ENCODE peak calls at places on chromosomes 12 and 14, in four cellular contexts. V, C, Z and X are unnamed samples.
A peak's percentile ranks its signal among the peaks of the same experiment; 100 is the strongest.

GRCh38 chr14:37320106-37320505 is 122.4 kb downstream of the MIPOL1 start:
- DNase-seq in V (no peak), C (no peak), Z (no peak), X (no peak)

GRCh38 chr12:19946549-19946948 is 421.8 kb upstream of the PDE3A start:
- DNase-seq in V (peak; percentile 99), C (no peak), Z (no peak), X (peak; percentile 56)

GRCh38 chr14:20412876-20413784 is at the start of gene TEP1:
- DNase-seq in V (peak; percentile 83), C (peak; percentile 96), Z (peak; percentile 84), X (peak; percentile 83)

GRCh38 chr14:24353551-24354529 is 14.0 kb upstream of the RIPK3 start:
- DNase-seq in V (peak; percentile 34), C (no peak), Z (no peak), X (no peak)

GRCh38 chr12:4144676-4145075 is 128.9 kb upstream of the CCND2 start:
- DNase-seq in V (no peak), C (no peak), Z (no peak), X (no peak)

GRCh38 chr12:132429932-132430643 is 59.9 kb upstream of the FBRSL1 start:
- DNase-seq in V (no peak), C (no peak), Z (peak; percentile 91), X (peak; percentile 68)

GRCh38 chr12:2641761-2642160 is 153.0 kb upstream of the FKBP4 start:
- DNase-seq in V (no peak), C (peak; percentile 36), Z (no peak), X (no peak)

GRCh38 chr14:99261916-99262787 is 9.8 kb downstream of the BCL11B start:
- DNase-seq in V (no peak), C (no peak), Z (no peak), X (no peak)

GRCh38 chr14:103514596-103515421 is 7.8 kb downstream of the CKB start:
- DNase-seq in V (no peak), C (peak; percentile 65), Z (no peak), X (no peak)

DNA sequence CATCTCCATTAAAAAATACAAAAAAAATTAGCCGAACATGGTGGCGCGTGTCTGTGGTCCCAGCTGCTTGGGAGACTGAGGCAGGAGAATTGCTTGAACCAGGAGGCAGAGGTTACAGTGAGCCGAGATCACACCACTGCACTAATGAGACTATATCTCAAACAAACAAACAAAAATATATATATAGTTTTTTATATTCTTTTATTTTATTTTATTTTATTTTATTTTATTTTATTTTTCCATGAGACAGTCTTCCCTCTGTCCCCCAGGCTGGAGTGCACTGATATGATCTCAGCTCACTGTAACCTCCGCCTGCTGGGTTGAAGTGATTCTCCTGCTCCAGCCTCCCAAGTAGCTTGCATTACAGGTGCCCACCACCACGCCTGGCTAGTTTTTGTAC is 79.5 kb downstream of the IRF2BPL start:
- DNase-seq in V (no peak), C (no peak), Z (no peak), X (no peak)
- H3K4me1 ChIP-seq in V (peaks cover 23% of the 10 kb centered on the region), C (no peaks in the 10 kb centered on the region), Z (peaks cover 34% of the 10 kb centered on the region), X (peaks cover 44% of the 10 kb centered on the region)

DNA sequence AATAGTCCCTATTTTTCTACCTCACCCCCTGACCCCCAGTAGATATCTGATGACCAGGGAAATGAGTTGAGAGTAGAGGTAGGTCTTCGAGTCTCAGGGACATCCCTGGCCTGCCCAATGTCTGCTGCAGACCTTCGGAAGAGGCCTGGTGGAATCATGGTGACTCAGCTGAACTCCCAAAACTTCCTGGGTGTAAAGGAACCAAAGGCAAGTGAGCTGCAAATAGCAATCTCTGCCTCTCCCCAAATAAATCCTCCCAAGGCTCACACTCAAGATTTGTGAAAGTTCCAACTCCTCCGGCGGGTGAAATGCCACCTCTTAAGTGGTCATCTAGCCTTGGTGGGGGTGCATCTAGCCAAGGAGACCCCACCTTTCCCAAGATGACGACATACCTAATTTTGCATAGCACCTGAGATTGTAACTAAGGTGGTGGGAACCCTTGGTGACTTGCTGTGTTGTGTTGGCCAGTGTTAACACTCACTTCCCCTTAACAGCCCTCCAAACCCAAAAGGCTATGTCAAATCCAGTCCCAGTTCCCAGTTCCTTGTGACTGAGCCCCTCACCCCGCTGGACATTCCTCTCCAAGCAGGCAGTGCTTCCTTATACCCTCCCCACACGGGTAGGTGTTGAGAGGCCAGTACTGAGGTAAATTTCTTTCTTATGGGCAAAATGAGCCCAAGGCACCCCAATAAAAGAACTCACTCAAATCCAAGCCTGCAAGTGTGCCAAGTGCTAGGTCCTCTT is 6.2 kb downstream of the ZFP36L1 start:
- DNase-seq in V (peak; percentile 80), C (no peak), Z (no peak), X (no peak)
- H3K4me1 ChIP-seq in V (peaks cover 16% of the 10 kb centered on the region), C (peaks cover 6% of the 10 kb centered on the region), Z (peaks cover 47% of the 10 kb centered on the region), X (no peaks in the 10 kb centered on the region)

DNA sequence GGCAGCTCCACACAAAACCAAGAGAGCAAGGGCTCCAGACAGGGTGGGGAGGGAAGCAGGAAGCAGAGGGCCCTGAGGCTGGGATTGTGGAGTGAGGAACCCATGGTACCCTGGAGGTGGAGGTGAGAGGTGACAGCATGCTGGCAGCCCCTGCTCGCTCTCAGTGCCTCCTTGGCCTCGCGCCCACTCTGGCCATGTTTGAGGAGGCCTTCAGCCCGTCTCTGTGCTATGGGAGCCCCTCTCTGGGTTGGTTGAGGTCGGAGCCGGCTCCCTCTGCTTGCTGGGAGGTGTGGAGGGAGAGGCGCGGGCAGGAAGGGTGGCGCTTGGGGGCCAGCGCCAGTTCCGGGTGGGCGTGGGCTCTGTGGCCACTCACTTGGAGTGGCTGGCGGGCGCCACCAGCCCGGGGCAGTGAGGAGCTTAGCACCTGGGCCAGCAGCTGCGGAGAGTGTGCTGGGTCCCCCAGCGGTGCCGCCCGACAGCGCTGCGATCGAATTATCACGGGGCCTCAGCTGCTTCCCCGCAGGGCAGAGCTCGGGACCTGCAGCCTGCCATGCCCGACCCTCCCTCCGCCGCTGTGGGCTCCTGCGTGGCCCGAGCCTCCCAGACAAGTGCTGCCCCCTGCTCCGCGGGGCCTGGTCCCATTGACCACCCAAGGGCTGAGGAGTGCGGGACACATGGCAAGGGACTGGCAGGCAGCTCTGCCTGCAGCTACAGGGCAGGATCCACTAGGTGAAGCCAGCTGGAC is 196.0 kb downstream of the DACT1 start:
- DNase-seq in V (no peak), C (no peak), Z (no peak), X (no peak)
- H3K4me1 ChIP-seq in V (no peaks in the 10 kb centered on the region), C (no peaks in the 10 kb centered on the region), Z (no peaks in the 10 kb centered on the region), X (no peaks in the 10 kb centered on the region)

DNA sequence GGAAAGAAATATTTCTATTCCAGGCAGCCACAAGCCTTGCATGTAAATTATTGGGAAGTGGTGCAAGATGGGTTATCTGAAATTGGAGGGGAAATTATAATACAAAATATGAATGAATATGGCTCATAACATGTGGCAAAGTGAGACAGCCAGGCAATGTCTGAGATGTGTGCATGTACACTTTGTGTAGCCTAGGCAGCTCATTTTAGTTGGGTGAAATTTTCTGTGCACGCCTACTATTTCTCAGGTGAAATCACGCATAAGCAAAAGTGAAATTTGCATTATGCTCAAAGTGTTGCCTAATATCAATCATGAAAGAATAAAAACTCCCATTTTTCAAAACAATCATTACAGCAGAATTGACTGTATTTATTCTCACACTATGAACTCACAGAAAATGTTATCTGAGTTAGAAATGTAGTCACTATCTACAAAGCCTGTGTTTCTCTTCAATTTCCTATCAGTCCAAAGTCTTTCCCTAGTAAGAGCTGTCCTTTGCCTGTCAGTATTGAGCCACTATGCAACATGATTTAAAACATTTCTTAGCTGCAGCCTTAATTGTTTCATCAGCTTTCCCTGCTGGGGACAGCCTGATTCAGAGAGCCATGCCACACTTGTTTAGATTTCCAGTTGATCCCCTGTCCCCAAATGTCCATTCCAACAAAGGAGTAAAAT is 80.7 kb downstream of the EPS8 start:
- DNase-seq in V (no peak), C (no peak), Z (no peak), X (no peak)
- H3K4me1 ChIP-seq in V (peaks cover 2% of the 10 kb centered on the region), C (peaks cover 6% of the 10 kb centered on the region), Z (peaks cover 28% of the 10 kb centered on the region), X (no peaks in the 10 kb centered on the region)

GRCh38 chr12:121536929-121537813 is 43.7 kb downstream of the KDM2B start:
- DNase-seq in V (peak; percentile 72), C (peak; percentile 93), Z (peak; percentile 90), X (peak; percentile 71)
- H3K4me1 ChIP-seq in V (peaks cover 29% of the 10 kb centered on the region), C (no peaks in the 10 kb centered on the region), Z (peaks cover 4% of the 10 kb centered on the region), X (peaks cover 4% of the 10 kb centered on the region)

DNA sequence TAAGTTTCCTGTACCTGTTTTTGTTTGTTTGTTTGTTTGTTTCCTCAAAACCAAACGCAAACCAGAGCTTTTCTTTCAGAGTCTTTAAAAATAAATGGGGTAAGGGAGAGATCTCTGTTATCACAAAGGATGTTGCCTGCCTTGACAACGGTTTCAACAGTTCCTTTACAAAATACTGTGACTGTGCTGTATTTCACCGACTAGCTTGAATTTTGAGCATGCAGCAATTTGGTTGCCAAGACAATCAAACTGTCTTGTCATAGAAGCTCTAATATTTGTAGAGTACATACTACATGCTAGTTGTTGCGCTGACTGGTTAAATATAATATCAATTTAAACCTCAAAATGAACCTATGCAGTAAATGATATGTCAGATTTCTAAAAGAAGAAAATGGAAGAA is 22.4 kb upstream of the TCP11L2 start:
- DNase-seq in V (no peak), C (no peak), Z (no peak), X (no peak)
- H3K4me1 ChIP-seq in V (no peaks in the 10 kb centered on the region), C (no peaks in the 10 kb centered on the region), Z (peaks cover 31% of the 10 kb centered on the region), X (no peaks in the 10 kb centered on the region)

GRCh38 chr12:113207621-113208040 is 13.6 kb upstream of the TPCN1 start:
- DNase-seq in V (peak; percentile 42), C (peak; percentile 52), Z (no peak), X (no peak)

GRCh38 chr12:113204806-113205205 is 16.5 kb upstream of the TPCN1 start:
- DNase-seq in V (no peak), C (peak; percentile 7), Z (no peak), X (no peak)

GRCh38 chr12:113203852-113204760 is 17.2 kb upstream of the TPCN1 start:
- DNase-seq in V (no peak), C (peak; percentile 36), Z (no peak), X (no peak)

GRCh38 chr12:113211160-113211559 is 10.1 kb upstream of the TPCN1 start:
- DNase-seq in V (no peak), C (peak; percentile 16), Z (no peak), X (no peak)

DNA sequence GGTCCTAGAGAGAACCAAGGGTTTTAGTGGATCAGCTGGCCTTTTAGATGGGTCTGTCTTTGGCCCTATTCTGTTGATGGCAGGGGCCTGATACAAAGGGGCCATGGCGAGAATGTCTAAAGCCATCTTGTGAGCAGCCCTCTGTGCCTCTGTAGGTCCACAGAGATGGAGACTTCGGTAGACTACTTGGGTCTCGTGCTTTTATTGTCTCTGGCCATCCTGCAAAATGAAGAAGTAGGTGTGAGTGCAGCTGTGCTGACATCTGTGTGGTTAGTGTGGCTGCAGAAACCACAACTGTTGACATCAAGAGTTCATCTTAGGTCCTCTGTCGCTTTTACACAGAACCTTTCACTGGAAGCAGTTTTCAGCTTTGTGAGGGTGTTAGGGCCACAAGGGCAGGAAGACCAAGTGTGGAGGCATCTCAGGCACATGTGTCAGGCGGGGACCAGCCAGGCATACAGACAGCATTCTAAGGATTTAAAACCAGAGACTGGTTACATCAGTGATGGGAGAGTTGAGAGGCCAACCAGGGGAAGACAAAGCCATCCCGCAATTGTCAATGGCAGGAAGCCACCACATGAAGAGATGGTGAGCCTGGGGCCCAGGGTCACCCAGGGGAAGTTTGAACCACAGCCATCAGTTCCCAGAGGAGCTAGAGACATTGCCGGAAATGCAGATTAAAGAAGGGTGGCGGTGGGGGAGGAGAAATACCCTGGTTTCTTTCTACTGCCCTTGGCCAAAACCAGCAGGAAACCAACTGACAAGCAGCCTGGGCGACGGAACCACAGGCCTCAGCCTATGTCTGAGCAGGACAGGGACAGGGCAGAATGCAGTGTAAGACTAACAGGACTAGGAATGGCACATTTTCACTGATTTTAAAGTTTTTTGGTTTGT is 13.0 kb upstream of the TPCN1 start:
- DNase-seq in V (peak; percentile 47), C (peak; percentile 57), Z (no peak), X (no peak)
- H3K4me1 ChIP-seq in V (peaks cover 12% of the 10 kb centered on the region), C (no peaks in the 10 kb centered on the region), Z (peaks cover 6% of the 10 kb centered on the region), X (no peaks in the 10 kb centered on the region)

GRCh38 chr14:67942311-67942710 is 122.7 kb downstream of the RAD51B start:
- DNase-seq in V (no peak), C (no peak), Z (no peak), X (no peak)
- H3K4me1 ChIP-seq in V (peaks cover 18% of the 10 kb centered on the region), C (peaks cover 10% of the 10 kb centered on the region), Z (peaks cover 38% of the 10 kb centered on the region), X (no peaks in the 10 kb centered on the region)